ENCODE peak calls at places on chromosome 1, in nine cellular contexts. One of them, this sample, is unnamed.

GRCh38 chr1:101769520-101769919 is 227.2 kb downstream of the OLFM3 start:
- DNase-seq in tibial nerve: no peak
- DNase-seq in IMR-90: peak
- DNase-seq in pancreas: no peak
- DNase-seq in kidney: no peak
- DNase-seq in BE2C: peak
- DNase-seq in GM12864: no peak
- DNase-seq in mesendoderm: peak
- DNase-seq in epithelial cell of esophagus: peak
- DNase-seq in this sample: no peak

GRCh38 chr1:153434746-153435455 is 18.6 kb downstream of the S100A7A start:
- DNase-seq in tibial nerve: no peak
- DNase-seq in IMR-90: no peak
- DNase-seq in pancreas: no peak
- DNase-seq in kidney: no peak
- DNase-seq in BE2C: no peak
- DNase-seq in GM12864: no peak
- DNase-seq in mesendoderm: peak
- DNase-seq in epithelial cell of esophagus: no peak
- DNase-seq in this sample: no peak

GRCh38 chr1:29577512-29577911 is 341.2 kb downstream of the PTPRU start:
- DNase-seq in tibial nerve: no peak
- DNase-seq in IMR-90: no peak
- DNase-seq in pancreas: no peak
- DNase-seq in kidney: peak
- DNase-seq in BE2C: no peak
- DNase-seq in GM12864: no peak
- DNase-seq in mesendoderm: peak
- DNase-seq in epithelial cell of esophagus: no peak
- DNase-seq in this sample: no peak

GRCh38 chr1:225426395-225427248 is 1.2 kb downstream of the LBR start:
- DNase-seq in tibial nerve: peak
- DNase-seq in IMR-90: peak
- DNase-seq in pancreas: peak
- DNase-seq in kidney: peak
- DNase-seq in BE2C: peak
- DNase-seq in GM12864: no peak
- DNase-seq in mesendoderm: peak
- DNase-seq in epithelial cell of esophagus: peak
- DNase-seq in this sample: no peak

GRCh38 chr1:166884971-166885370 is 8.9 kb upstream of the TADA1 start:
- DNase-seq in tibial nerve: no peak
- DNase-seq in IMR-90: no peak
- DNase-seq in pancreas: no peak
- DNase-seq in kidney: no peak
- DNase-seq in BE2C: no peak
- DNase-seq in GM12864: no peak
- DNase-seq in mesendoderm: no peak
- DNase-seq in epithelial cell of esophagus: no peak
- DNase-seq in this sample: no peak

GRCh38 chr1:195954848-195955247 is 653.4 kb downstream of the KCNT2 start:
- DNase-seq in tibial nerve: no peak
- DNase-seq in IMR-90: no peak
- DNase-seq in pancreas: no peak
- DNase-seq in kidney: no peak
- DNase-seq in BE2C: no peak
- DNase-seq in GM12864: no peak
- DNase-seq in mesendoderm: no peak
- DNase-seq in epithelial cell of esophagus: no peak
- DNase-seq in this sample: no peak

GRCh38 chr1:44608141-44608540 is 66.1 kb downstream of the TMEM53 start:
- DNase-seq in tibial nerve: no peak
- DNase-seq in IMR-90: no peak
- DNase-seq in pancreas: no peak
- DNase-seq in kidney: no peak
- DNase-seq in BE2C: no peak
- DNase-seq in GM12864: no peak
- DNase-seq in mesendoderm: peak
- DNase-seq in epithelial cell of esophagus: peak
- DNase-seq in this sample: no peak

GRCh38 chr1:85628791-85629531 is 48.4 kb downstream of the CCN1 start:
- DNase-seq in tibial nerve: no peak
- DNase-seq in IMR-90: peak
- DNase-seq in pancreas: peak
- DNase-seq in kidney: peak
- DNase-seq in BE2C: no peak
- DNase-seq in GM12864: no peak
- DNase-seq in mesendoderm: peak
- DNase-seq in epithelial cell of esophagus: peak
- DNase-seq in this sample: no peak

GRCh38 chr1:168879906-168880734 is 151.1 kb upstream of the DPT start:
- DNase-seq in tibial nerve: peak
- DNase-seq in IMR-90: no peak
- DNase-seq in pancreas: no peak
- DNase-seq in kidney: peak
- DNase-seq in BE2C: no peak
- DNase-seq in GM12864: no peak
- DNase-seq in mesendoderm: no peak
- DNase-seq in epithelial cell of esophagus: peak
- DNase-seq in this sample: no peak

GRCh38 chr1:35202048-35202719 is 9.2 kb upstream of the SFPQ start:
- DNase-seq in tibial nerve: peak
- DNase-seq in IMR-90: peak
- DNase-seq in pancreas: peak
- DNase-seq in kidney: no peak
- DNase-seq in BE2C: peak
- DNase-seq in GM12864: peak
- DNase-seq in mesendoderm: peak
- DNase-seq in epithelial cell of esophagus: peak
- DNase-seq in this sample: peak

GRCh38 chr1:229104654-229105053 is 166.3 kb upstream of the RAB4A start:
- DNase-seq in tibial nerve: no peak
- DNase-seq in IMR-90: no peak
- DNase-seq in pancreas: peak
- DNase-seq in kidney: no peak
- DNase-seq in BE2C: no peak
- DNase-seq in GM12864: no peak
- DNase-seq in mesendoderm: no peak
- DNase-seq in epithelial cell of esophagus: no peak
- DNase-seq in this sample: no peak

GRCh38 chr1:118253310-118253903 is 68.4 kb upstream of the SPAG17 start:
- DNase-seq in tibial nerve: no peak
- DNase-seq in IMR-90: no peak
- DNase-seq in pancreas: no peak
- DNase-seq in kidney: no peak
- DNase-seq in BE2C: no peak
- DNase-seq in GM12864: no peak
- DNase-seq in mesendoderm: no peak
- DNase-seq in epithelial cell of esophagus: no peak
- DNase-seq in this sample: no peak

GRCh38 chr1:30790850-30791778 is 33.5 kb upstream of the LAPTM5 start:
- DNase-seq in tibial nerve: no peak
- DNase-seq in IMR-90: no peak
- DNase-seq in pancreas: no peak
- DNase-seq in kidney: peak
- DNase-seq in BE2C: no peak
- DNase-seq in GM12864: no peak
- DNase-seq in mesendoderm: no peak
- DNase-seq in epithelial cell of esophagus: no peak
- DNase-seq in this sample: no peak

GRCh38 chr1:151760597-151761385 is 2.5 kb downstream of the MRPL9 start:
- DNase-seq in tibial nerve: no peak
- DNase-seq in IMR-90: no peak
- DNase-seq in pancreas: no peak
- DNase-seq in kidney: no peak
- DNase-seq in BE2C: no peak
- DNase-seq in GM12864: no peak
- DNase-seq in mesendoderm: no peak
- DNase-seq in epithelial cell of esophagus: no peak
- DNase-seq in this sample: no peak

GRCh38 chr1:197778326-197778922 is 3.1 kb upstream of the DENND1B start:
- DNase-seq in tibial nerve: no peak
- DNase-seq in IMR-90: no peak
- DNase-seq in pancreas: no peak
- DNase-seq in kidney: no peak
- DNase-seq in BE2C: no peak
- DNase-seq in GM12864: no peak
- DNase-seq in mesendoderm: no peak
- DNase-seq in epithelial cell of esophagus: no peak
- DNase-seq in this sample: no peak

GRCh38 chr1:34984435-34985062 is 598 bp downstream of the TMEM35B start:
- DNase-seq in tibial nerve: peak
- DNase-seq in IMR-90: peak
- DNase-seq in pancreas: no peak
- DNase-seq in kidney: peak
- DNase-seq in BE2C: peak
- DNase-seq in GM12864: no peak
- DNase-seq in mesendoderm: peak
- DNase-seq in epithelial cell of esophagus: peak
- DNase-seq in this sample: no peak

GRCh38 chr1:63746129-63746864 is 27.5 kb upstream of the ROR1 start:
- DNase-seq in tibial nerve: no peak
- DNase-seq in IMR-90: peak
- DNase-seq in pancreas: no peak
- DNase-seq in kidney: peak
- DNase-seq in BE2C: no peak
- DNase-seq in GM12864: no peak
- DNase-seq in mesendoderm: peak
- DNase-seq in epithelial cell of esophagus: peak
- DNase-seq in this sample: no peak

GRCh38 chr1:172040466-172040865 is 199.2 kb downstream of the DNM3 start:
- DNase-seq in tibial nerve: no peak
- DNase-seq in IMR-90: peak
- DNase-seq in pancreas: no peak
- DNase-seq in kidney: peak
- DNase-seq in BE2C: no peak
- DNase-seq in GM12864: no peak
- DNase-seq in mesendoderm: no peak
- DNase-seq in epithelial cell of esophagus: peak
- DNase-seq in this sample: peak

GRCh38 chr1:244603498-244603897 is 49.4 kb upstream of the DESI2 start:
- DNase-seq in tibial nerve: no peak
- DNase-seq in IMR-90: peak
- DNase-seq in pancreas: no peak
- DNase-seq in kidney: no peak
- DNase-seq in BE2C: no peak
- DNase-seq in GM12864: no peak
- DNase-seq in mesendoderm: peak
- DNase-seq in epithelial cell of esophagus: peak
- DNase-seq in this sample: no peak

GRCh38 chr1:220908757-220909156 is 29.5 kb downstream of the HLX start:
- DNase-seq in tibial nerve: no peak
- DNase-seq in IMR-90: peak
- DNase-seq in pancreas: no peak
- DNase-seq in kidney: no peak
- DNase-seq in BE2C: no peak
- DNase-seq in GM12864: peak
- DNase-seq in mesendoderm: no peak
- DNase-seq in epithelial cell of esophagus: peak
- DNase-seq in this sample: no peak

DNA sequence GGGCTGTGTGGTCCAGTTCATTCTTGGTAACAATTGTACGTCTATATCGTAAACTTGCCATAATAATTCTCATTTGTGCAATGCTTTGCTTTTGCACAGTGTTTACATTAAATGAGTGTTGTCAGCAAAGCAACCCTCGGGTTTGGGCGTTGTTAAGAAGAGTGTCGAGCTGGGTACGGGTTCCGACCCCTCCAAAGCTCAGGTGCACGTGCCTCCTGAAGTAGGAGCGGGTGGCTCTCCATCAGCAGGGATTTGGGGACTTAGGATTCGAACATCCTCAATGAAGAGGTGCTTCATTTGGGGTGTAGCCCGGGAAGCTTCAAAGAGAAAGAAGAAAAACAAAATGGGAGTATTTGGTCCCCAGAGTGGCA is 984 bp downstream of the TRIM58 start:
- DNase-seq in tibial nerve: no peak
- DNase-seq in IMR-90: no peak
- DNase-seq in pancreas: no peak
- DNase-seq in kidney: no peak
- DNase-seq in BE2C: no peak
- DNase-seq in GM12864: no peak
- DNase-seq in mesendoderm: no peak
- DNase-seq in epithelial cell of esophagus: no peak
- DNase-seq in this sample: no peak
- H3K4me3 ChIP-seq in tibial nerve: peak
- H3K4me3 ChIP-seq in IMR-90: peak
- H3K4me3 ChIP-seq in pancreas: no peak
- H3K4me3 ChIP-seq in kidney: no peak
- H3K4me3 ChIP-seq in BE2C: peak
- H3K4me3 ChIP-seq in GM12864: no peak
- H3K4me3 ChIP-seq in mesendoderm: peak
- H3K4me3 ChIP-seq in epithelial cell of esophagus: no peak
- H3K4me3 ChIP-seq in this sample: no peak

DNA sequence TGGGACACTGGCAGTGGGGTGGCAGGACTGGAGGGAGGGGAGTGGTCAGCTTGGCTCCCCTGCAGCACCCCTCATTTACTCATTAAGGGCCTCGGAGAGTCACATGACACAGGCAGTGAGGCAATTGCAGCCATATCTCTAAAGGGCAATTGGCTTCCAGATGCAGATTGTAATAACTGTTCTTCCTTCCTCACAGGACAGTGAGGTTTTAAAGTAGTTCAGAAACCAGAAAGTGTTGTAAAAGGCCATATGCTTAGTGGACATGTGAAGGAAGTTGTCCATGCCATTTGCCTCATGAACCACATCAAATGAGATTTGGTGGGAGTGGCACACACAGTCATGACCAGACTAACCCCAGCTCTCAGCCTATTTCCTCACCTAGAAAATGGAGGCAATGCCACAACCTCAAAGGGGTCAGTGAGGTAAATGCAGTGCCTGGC is 11.1 kb downstream of the MTX1 start:
- DNase-seq in tibial nerve: no peak
- DNase-seq in IMR-90: no peak
- DNase-seq in pancreas: no peak
- DNase-seq in kidney: no peak
- DNase-seq in BE2C: peak
- DNase-seq in GM12864: no peak
- DNase-seq in mesendoderm: peak
- DNase-seq in epithelial cell of esophagus: no peak
- DNase-seq in this sample: no peak
- H3K4me3 ChIP-seq in tibial nerve: no peak
- H3K4me3 ChIP-seq in IMR-90: no peak
- H3K4me3 ChIP-seq in pancreas: peak
- H3K4me3 ChIP-seq in kidney: peak
- H3K4me3 ChIP-seq in BE2C: peak
- H3K4me3 ChIP-seq in GM12864: no peak
- H3K4me3 ChIP-seq in mesendoderm: no peak
- H3K4me3 ChIP-seq in epithelial cell of esophagus: no peak
- H3K4me3 ChIP-seq in this sample: no peak

GRCh38 chr1:212856755-212857154 is 1.3 kb upstream of the FLVCR1 start:
- DNase-seq in tibial nerve: no peak
- DNase-seq in IMR-90: no peak
- DNase-seq in pancreas: no peak
- DNase-seq in kidney: no peak
- DNase-seq in BE2C: no peak
- DNase-seq in GM12864: no peak
- DNase-seq in mesendoderm: no peak
- DNase-seq in epithelial cell of esophagus: no peak
- DNase-seq in this sample: no peak
- H3K4me3 ChIP-seq in tibial nerve: peak
- H3K4me3 ChIP-seq in IMR-90: no peak
- H3K4me3 ChIP-seq in pancreas: no peak
- H3K4me3 ChIP-seq in kidney: peak
- H3K4me3 ChIP-seq in BE2C: no peak
- H3K4me3 ChIP-seq in GM12864: peak
- H3K4me3 ChIP-seq in mesendoderm: no peak
- H3K4me3 ChIP-seq in epithelial cell of esophagus: no peak
- H3K4me3 ChIP-seq in this sample: peak

GRCh38 chr1:26317612-26318337 is at the start of gene CD52:
- DNase-seq in tibial nerve: no peak
- DNase-seq in IMR-90: no peak
- DNase-seq in pancreas: no peak
- DNase-seq in kidney: no peak
- DNase-seq in BE2C: no peak
- DNase-seq in GM12864: peak
- DNase-seq in mesendoderm: peak
- DNase-seq in epithelial cell of esophagus: no peak
- DNase-seq in this sample: no peak
- H3K4me3 ChIP-seq in tibial nerve: peak
- H3K4me3 ChIP-seq in IMR-90: no peak
- H3K4me3 ChIP-seq in pancreas: no peak
- H3K4me3 ChIP-seq in kidney: no peak
- H3K4me3 ChIP-seq in BE2C: no peak
- H3K4me3 ChIP-seq in GM12864: peak
- H3K4me3 ChIP-seq in mesendoderm: no peak
- H3K4me3 ChIP-seq in epithelial cell of esophagus: no peak
- H3K4me3 ChIP-seq in this sample: no peak

This sample was measured in epithelial cell of proximal tubule.